ENCODE peak calls at places on chromosome 12, in nine cellular contexts. W, F, U, Z, M, R, N, S and J are unnamed samples.

GRCh38 chr12:31119531-31120211 is 46.0 kb downstream of the DDX11 start:
- DNase-seq in W (no peak), F (no peak), U (no peak), Z (no peak), M (no peak), R (no peak), N (no peak), S (no peak), J (no peak)

GRCh38 chr12:19185262-19185929 is 55.9 kb downstream of the PLEKHA5 start:
- DNase-seq in W (no peak), F (no peak), U (no peak), Z (no peak), M (peak; percentile 76), R (no peak), N (no peak), S (no peak), J (no peak)

GRCh38 chr12:122421815-122422737 is at the start of gene CLIP1:
- DNase-seq in W (peak; percentile 78), F (peak; percentile 67), U (peak; percentile 79), Z (peak; percentile 67), M (peak; percentile 84), R (no peak), N (peak; percentile 84), S (peak; percentile 72), J (peak; percentile 70)

GRCh38 chr12:99529966-99530365 is 117.6 kb upstream of the GARIN6 start:
- DNase-seq in W (peak; percentile 69), F (no peak), U (no peak), Z (peak; percentile 83), M (no peak), R (no peak), N (no peak), S (no peak), J (no peak)

GRCh38 chr12:96516472-96517417 is 27.4 kb downstream of the CFAP54 start:
- DNase-seq in W (peak; percentile 87), F (peak; percentile 68), U (peak; percentile 84), Z (peak; percentile 66), M (peak; percentile 86), R (peak; percentile 63), N (peak; percentile 47), S (peak; percentile 85), J (peak; percentile 60)

GRCh38 chr12:46299846-46300245 is 31.0 kb upstream of the SLC38A1 start:
- DNase-seq in W (no peak), F (no peak), U (no peak), Z (no peak), M (no peak), R (no peak), N (no peak), S (no peak), J (no peak)

GRCh38 chr12:123660328-123660727 is 10.6 kb upstream of the TCTN2 start:
- DNase-seq in W (peak; percentile 49), F (no peak), U (peak; percentile 43), Z (peak; percentile 82), M (no peak), R (peak; percentile 33), N (no peak), S (no peak), J (no peak)

GRCh38 chr12:627863-628805 is 35.1 kb downstream of the NINJ2 start:
- DNase-seq in W (no peak), F (no peak), U (no peak), Z (no peak), M (no peak), R (no peak), N (no peak), S (no peak), J (no peak)

GRCh38 chr12:3607039-3607719 is 116.2 kb downstream of the PRMT8 start:
- DNase-seq in W (no peak), F (no peak), U (no peak), Z (no peak), M (no peak), R (no peak), N (no peak), S (no peak), J (no peak)

GRCh38 chr12:3606101-3606500 is 115.1 kb downstream of the PRMT8 start:
- DNase-seq in W (no peak), F (no peak), U (no peak), Z (no peak), M (no peak), R (no peak), N (no peak), S (no peak), J (no peak)

GRCh38 chr12:3603576-3603975 is 112.6 kb downstream of the PRMT8 start:
- DNase-seq in W (no peak), F (no peak), U (no peak), Z (no peak), M (no peak), R (no peak), N (no peak), S (no peak), J (no peak)

GRCh38 chr12:3604281-3604680 is 113.3 kb downstream of the PRMT8 start:
- DNase-seq in W (no peak), F (no peak), U (no peak), Z (no peak), M (peak; percentile 37), R (no peak), N (no peak), S (no peak), J (no peak)

DNA sequence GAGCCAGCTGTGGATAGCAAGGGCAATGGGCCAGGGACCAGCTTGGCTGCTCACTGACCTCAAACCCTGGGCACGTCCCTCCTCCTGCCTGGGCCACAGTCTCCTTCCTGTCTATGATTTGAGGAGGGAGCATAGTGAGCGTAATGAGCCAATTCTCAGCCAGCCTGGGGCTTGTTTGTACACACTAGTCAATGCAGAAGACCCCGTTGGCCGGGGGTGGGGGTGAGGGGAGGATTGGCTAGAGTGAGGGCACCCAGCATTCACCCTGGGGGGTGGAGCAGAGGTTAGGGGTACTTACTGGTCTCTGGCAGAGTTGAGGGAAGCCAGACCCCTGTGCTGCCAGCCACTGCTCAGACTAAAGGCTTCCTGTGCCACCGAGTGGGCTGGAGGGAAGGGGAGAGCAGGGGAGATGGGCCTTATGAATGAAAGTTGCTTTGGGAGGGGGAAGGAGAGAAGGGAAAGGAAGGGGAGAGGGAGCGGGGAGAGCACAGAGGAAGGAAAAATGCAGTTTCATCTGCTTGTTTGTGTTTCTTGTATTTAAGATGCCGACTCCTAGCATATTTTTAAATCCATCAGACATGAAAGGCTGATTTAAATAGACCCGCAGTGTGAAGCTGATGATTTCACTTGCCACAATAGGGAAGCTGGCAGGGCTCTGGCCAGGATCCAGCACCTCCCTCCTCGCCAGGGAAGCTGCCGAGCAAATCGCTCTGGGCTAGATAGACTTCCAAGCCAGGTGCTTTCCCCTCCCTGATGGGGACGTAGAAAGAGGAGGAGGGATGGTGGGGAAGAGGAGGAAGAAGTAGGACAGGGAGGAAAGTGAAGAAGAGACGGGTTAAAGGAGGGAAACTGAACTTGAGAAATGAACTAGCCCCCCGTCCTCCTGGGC is 114.0 kb downstream of the PRMT8 start:
- DNase-seq in W (peak; percentile 14), F (peak; percentile 15), U (no peak), Z (peak; percentile 1), M (peak; percentile 67), R (no peak), N (no peak), S (peak; percentile 61), J (peak; percentile 8)
- H3K4me3 ChIP-seq in W (no peak overlapping the region), F (no peak overlapping the region), U (no peak overlapping the region), Z (no peak overlapping the region), M (peak overlapping the region; percentile 50), R (no peak overlapping the region), N (no peak overlapping the region), S (no peak overlapping the region), J (no peak overlapping the region)

DNA sequence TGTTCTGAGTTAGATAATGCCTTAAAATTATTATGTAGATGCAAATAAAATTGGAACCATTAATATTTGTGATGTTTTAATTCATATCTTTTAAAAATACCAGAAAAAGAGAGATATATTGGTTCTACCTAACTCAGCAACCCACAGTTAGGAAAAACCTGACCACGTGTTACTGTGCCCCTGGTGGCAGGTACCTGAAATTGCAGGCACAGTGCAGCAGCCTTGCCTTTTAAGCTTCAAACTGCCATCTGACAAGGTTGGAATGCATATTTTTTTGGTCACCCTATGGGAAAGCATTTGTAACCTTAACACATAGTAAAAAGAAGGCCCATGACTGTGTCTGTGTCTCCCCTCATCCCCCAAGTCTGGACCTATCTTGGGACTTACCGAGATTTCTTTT is 109.4 kb upstream of the NOS1 start:
- DNase-seq in W (no peak), F (no peak), U (peak; percentile 52), Z (no peak), M (peak; percentile 54), R (no peak), N (peak; percentile 45), S (no peak), J (no peak)
- H3K4me3 ChIP-seq in W (no peak overlapping the region), F (no peak overlapping the region), U (no peak overlapping the region), Z (no peak overlapping the region), M (no peak overlapping the region), R (no peak overlapping the region), N (no peak overlapping the region), S (no peak overlapping the region), J (no peak overlapping the region)

DNA sequence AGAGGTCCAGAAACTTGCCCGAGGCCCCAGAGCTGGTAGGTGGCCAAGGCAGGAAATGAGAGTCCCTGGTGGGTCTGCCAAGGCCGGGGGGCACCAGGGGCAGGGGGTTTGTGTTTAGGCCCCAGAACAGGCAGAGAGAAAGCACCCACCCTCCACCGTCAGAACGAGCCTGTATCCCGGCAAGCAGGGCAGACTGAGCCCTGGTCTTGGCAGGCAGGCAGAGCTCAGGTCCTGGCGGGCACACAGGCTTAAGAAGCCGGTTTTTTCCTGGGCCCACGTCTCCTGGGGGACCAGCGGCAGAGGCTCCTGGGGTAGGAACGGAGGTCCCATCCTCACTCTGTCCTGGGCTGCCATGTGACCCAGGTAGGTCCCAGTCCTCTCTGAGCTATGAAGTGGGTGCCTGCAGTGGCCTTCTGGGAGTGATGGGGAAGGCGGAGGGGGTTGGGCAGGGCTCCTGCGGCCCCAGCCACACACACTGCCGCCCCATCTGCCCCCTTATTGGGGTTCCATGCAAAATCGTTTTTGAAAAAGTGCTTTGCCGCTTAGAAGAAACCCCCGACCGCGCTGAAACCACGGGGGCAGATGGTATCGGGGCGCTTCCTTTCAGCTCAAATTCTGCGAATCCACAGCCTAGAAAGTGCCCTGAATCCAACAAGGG is 24.2 kb downstream of the SH2B3 start:
- DNase-seq in W (no peak), F (no peak), U (no peak), Z (no peak), M (no peak), R (no peak), N (no peak), S (no peak), J (peak; percentile 39)
- H3K4me3 ChIP-seq in W (no peak overlapping the region), F (no peak overlapping the region), U (no peak overlapping the region), Z (no peak overlapping the region), M (no peak overlapping the region), R (no peak overlapping the region), N (no peak overlapping the region), S (peak overlapping the region; percentile 25), J (no peak overlapping the region)

DNA sequence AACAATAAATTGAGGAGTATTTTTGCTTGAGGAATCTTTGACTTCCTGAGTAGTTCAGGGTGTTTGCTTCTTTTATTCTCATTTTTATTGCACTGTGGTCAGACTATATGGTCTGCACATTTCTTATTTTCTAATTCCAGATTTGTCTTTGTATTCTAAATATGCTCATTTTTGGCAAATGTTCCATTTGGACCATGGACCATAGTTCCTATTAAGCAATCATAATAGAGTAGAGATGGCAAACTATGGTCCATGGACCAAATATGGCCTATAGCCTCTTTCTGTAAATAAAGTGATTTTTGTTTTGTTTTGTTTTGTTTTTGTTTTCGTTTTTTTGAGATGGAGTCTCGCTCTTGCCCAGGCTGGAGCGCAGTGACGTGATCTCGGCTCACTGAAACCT is 2.1 kb downstream of the GPRC5A start:
- DNase-seq in W (no peak), F (no peak), U (no peak), Z (no peak), M (no peak), R (no peak), N (no peak), S (no peak), J (no peak)
- H3K4me3 ChIP-seq in W (no peak overlapping the region), F (no peak overlapping the region), U (peak overlapping the region; percentile 54), Z (no peak overlapping the region), M (no peak overlapping the region), R (peak overlapping the region; percentile 51), N (no peak overlapping the region), S (peak overlapping the region; percentile 61), J (peak overlapping the region; percentile 83)